ENCODE peak calls at places on chromosome 12, in seven cellular contexts. P is breast epithelium, X is mammary epithelial cell, Y is lower lobe of right lung, O is natural killer cell, J is GM13977, W is K562. N is an unnamed sample.
A peak's percentile ranks its signal among the peaks of the same experiment; 100 is the strongest.

GRCh38 chr12:55748230-55748993 is 5.5 kb downstream of the GDF11 start:
- DNase-seq in P (no peak), Y (no peak), W (no peak), J (no peak), O (peak; percentile 14), X (no peak), N (no peak)

GRCh38 chr12:53586745-53587144 is 39.4 kb downstream of the ATF7 start:
- DNase-seq in O (no peak), X (peak; percentile 23), P (no peak), W (no peak), Y (no peak), J (no peak), N (no peak)

GRCh38 chr12:114306646-114307045 is 99.3 kb downstream of the TBX5 start:
- DNase-seq in Y (no peak), P (no peak), O (no peak), W (no peak), J (no peak), X (no peak), N (no peak)

GRCh38 chr12:131091413-131091975 is 137.8 kb downstream of the ADGRD1 start:
- DNase-seq in O (no peak), W (no peak), J (peak; percentile 78), P (no peak), Y (peak; percentile 7), X (no peak), N (peak; percentile 35)

GRCh38 chr12:103542078-103542477 is 45.0 kb upstream of the STAB2 start:
- DNase-seq in Y (no peak), P (no peak), X (no peak), J (no peak), W (no peak), O (no peak), N (no peak)

GRCh38 chr12:131923260-131923659 is 5.8 kb upstream of the PUS1 start:
- DNase-seq in J (peak; percentile 85), O (no peak), W (no peak), X (no peak), P (no peak), Y (peak; percentile 35), N (no peak)

GRCh38 chr12:132579747-132580146 is 30.6 kb downstream of the LRCOL1 start:
- DNase-seq in O (no peak), W (no peak), J (no peak), X (no peak), P (no peak), Y (no peak), N (no peak)

GRCh38 chr12:132653567-132654290 is 33.4 kb downstream of the POLE start:
- DNase-seq in W (no peak), O (no peak), P (no peak), J (no peak), X (no peak), Y (no peak), N (no peak)

GRCh38 chr12:94244165-94245133 is 96.1 kb downstream of the PLXNC1 start:
- DNase-seq in X (no peak), Y (peak; percentile 72), O (peak; percentile 52), J (peak; percentile 23), P (no peak), W (no peak), N (no peak)

GRCh38 chr12:108850854-108851573 is 6.4 kb downstream of the SSH1 start:
- DNase-seq in X (no peak), O (no peak), Y (peak; percentile 68), J (peak; percentile 71), W (peak; percentile 61), P (no peak), N (no peak)

GRCh38 chr12:25458047-25458552 is 95.0 kb downstream of the LMNTD1 start:
- DNase-seq in Y (no peak), O (no peak), P (no peak), X (peak; percentile 95), J (no peak), W (no peak), N (peak; percentile 96)

GRCh38 chr12:91335724-91336123 is 153.1 kb upstream of the DCN start:
- DNase-seq in W (no peak), Y (no peak), J (no peak), X (no peak), O (no peak), P (no peak), N (no peak)

GRCh38 chr12:69059465-69060457 is 126.8 kb upstream of the CPM start:
- DNase-seq in O (no peak), P (no peak), W (no peak), J (no peak), X (peak; percentile 94), Y (no peak), N (peak; percentile 93)

GRCh38 chr12:74415633-74416032 is 122.0 kb upstream of the ATXN7L3B start:
- DNase-seq in O (no peak), W (no peak), P (no peak), Y (no peak), X (peak; percentile 15), J (no peak), N (peak; percentile 46)

GRCh38 chr12:68538722-68539614 is 71.7 kb upstream of the RAP1B start:
- DNase-seq in X (no peak), O (peak; percentile 57), P (peak; percentile 30), W (peak; percentile 21), Y (peak; percentile 66), J (peak; percentile 31), N (no peak)

GRCh38 chr12:52198454-52199215 is 6.8 kb upstream of the KRT80 start:
- DNase-seq in X (no peak), J (no peak), O (no peak), W (no peak), Y (peak; percentile 73), P (no peak), N (peak; percentile 81)

GRCh38 chr12:3364661-3365264 is 126.2 kb upstream of the PRMT8 start:
- DNase-seq in W (no peak), P (no peak), J (no peak), X (no peak), O (no peak), Y (no peak), N (no peak)
- TF ChIP-seq CTCF in W (no peak), P (no peak), J (no peak), X (no peak), O (no peak), Y (no peak), N (no peak)

DNA sequence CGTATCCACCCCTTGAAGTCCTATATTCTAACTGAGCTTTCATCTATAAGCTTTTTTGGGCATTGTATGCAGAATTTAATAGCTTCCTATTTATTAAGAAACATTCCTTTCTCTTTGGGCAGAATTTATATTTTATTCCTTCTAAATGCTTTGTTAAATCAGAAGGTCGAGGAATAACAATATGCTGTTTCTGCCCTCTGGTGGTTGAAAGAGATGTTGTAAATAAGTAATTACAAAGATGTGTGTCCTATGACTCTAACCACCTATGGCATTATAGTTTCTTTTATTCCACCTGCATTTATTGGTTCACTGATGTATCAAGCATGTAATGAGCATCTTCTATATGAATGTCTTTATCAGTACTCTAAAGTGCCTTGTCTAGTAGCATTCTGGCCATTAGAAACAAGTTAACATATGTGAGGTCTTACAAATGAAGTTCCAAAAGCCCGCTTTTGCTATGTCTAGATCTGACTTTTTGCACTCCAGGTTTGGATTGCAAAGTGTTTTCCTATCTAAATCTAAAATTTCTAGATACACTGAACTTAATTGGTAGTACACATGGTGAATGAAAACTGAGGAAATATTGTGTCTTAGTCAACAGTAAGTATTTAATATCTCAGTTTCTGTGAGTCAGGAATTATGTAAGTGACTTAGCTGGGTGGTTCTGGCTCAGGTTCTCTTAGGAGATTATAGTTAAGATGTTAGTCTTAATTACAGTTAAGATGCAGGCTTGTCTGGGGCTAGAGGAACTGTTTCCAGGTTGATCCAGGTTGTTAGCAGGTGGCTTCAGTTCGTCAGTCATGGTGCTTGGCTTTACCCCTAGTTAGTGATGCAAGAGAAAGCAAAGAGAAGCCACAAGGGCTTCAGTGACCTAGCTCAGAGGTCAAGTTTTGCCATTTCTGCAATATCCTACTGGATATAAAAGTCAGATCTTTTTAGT is 57.5 kb downstream of the PLEKHA5 start:
- DNase-seq in W (peak; percentile 23), J (peak; percentile 21), P (no peak), X (peak; percentile 55), Y (no peak), O (no peak), N (peak; percentile 66)
- TF ChIP-seq CTCF in W (no peak), J (peak; percentile 48), P (peak; percentile 72), X (peak; percentile 57), Y (peak; percentile 65), O (peak; percentile 62), N (peak; percentile 43)

GRCh38 chr12:122350444-122350843 is 72.0 kb downstream of the CLIP1 start:
- DNase-seq in J (no peak), X (no peak), P (no peak), O (no peak), W (peak; percentile 25), Y (no peak), N (no peak)

GRCh38 chr12:122356192-122356635 is 66.3 kb downstream of the CLIP1 start:
- DNase-seq in X (peak; percentile 72), O (peak; percentile 28), Y (no peak), W (peak; percentile 61), P (no peak), J (peak; percentile 69), N (peak; percentile 69)

GRCh38 chr12:122352394-122352793 is 70.1 kb downstream of the CLIP1 start:
- DNase-seq in W (no peak), O (no peak), J (no peak), P (no peak), Y (no peak), X (no peak), N (no peak)

GRCh38 chr12:122355702-122356101 is 66.8 kb downstream of the CLIP1 start:
- DNase-seq in J (no peak), Y (no peak), O (no peak), X (no peak), W (no peak), P (no peak), N (no peak)

DNA sequence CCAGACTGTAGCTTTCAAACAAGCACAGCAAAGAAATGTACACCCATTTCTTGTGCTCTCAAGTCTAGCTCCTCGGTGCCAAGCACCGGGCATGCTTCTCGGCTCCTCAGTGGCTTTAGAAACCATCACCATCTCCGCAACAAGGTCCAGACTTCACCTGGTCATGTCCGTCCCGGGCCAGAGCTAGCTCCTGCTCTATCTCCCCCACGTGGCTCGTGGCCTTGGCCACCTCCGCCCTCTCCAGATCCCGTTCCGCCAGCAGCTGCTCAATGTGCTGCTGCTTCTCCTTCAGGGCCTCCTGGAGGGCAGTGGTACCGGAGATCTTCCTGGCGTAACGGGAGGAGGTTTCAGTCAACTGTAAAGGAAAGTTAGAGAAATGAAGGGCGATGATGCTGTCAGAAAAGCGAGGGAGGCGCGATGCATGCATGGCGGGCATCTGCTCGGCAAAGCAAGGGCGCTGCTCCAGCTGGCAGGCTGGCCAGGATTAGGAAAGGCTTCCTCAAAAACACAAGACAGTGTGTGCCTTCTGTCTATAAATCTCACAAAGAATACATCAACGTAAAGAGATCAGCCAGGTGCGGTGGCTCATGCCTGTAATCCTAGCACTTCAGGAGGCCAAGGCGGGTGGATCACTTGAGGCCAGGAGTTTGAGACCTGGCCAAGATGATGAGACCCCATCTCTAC is 67.4 kb downstream of the CLIP1 start:
- DNase-seq in X (no peak), J (no peak), O (no peak), W (no peak), P (no peak), Y (no peak), N (no peak)
- TF ChIP-seq CTCF in X (no peak), J (no peak), O (no peak), W (no peak), P (no peak), Y (no peak), N (no peak)

DNA sequence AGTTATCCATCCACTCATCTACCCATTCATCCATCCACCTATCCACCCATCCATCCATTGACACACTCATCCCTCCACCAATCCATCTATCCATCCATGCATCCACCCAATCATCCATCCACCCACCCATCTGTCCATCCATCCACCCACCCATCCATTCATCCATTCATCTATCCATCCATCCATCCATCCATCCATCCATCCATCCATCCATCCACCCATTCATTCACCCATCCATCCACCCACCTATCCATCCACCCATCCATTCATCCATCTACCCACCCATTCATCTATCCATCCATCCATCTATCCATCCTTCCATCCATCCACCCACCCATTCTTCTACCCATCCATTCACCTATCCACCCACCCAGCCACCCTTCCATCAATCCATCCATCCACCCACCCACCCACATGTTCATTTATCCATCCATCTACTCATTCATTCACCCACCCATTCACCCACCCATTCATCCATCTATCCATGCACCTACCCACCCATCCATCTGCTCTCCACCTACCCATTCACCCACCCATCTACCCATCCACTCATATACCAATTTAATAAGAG is 193.8 kb upstream of the ARID2 start:
- DNase-seq in P (no peak), X (no peak), O (no peak), J (no peak), W (no peak), Y (no peak), N (no peak)
- TF ChIP-seq CTCF in P (no peak), X (no peak), O (no peak), J (no peak), W (no peak), Y (no peak), N (no peak)

N was measured in MCF 10A.